ENCODE peak calls at places on chromosomes 5 and 9, in nine cellular contexts. One of them, this sample, is unnamed. For H3K4me1, the result is how much of the 10 kb centered on the place peaks cover.

GRCh38 chr5:1564824-1565736 is 41.3 kb upstream of the LPCAT1 start:
- DNase-seq in HCT116: no peak
- DNase-seq in thoracic aorta: no peak
- DNase-seq in CD8-positive, alpha-beta T cell: no peak
- DNase-seq in RWPE2: peak
- DNase-seq in sigmoid colon: no peak
- DNase-seq in Panc1: no peak
- DNase-seq in hepatocyte: no peak
- DNase-seq in psoas muscle: no peak
- DNase-seq in this sample: no peak

GRCh38 chr5:72818866-72819534 is 2.5 kb downstream of the TNPO1 start:
- DNase-seq in HCT116: peak
- DNase-seq in hepatocyte: peak
- DNase-seq in thoracic aorta: peak
- DNase-seq in RWPE2: no peak
- DNase-seq in psoas muscle: peak
- DNase-seq in CD8-positive, alpha-beta T cell: peak
- DNase-seq in sigmoid colon: peak
- DNase-seq in Panc1: no peak
- DNase-seq in this sample: no peak

GRCh38 chr5:127702913-127703575 is at the start of gene CCDC192:
- DNase-seq in Panc1: no peak
- DNase-seq in thoracic aorta: no peak
- DNase-seq in hepatocyte: no peak
- DNase-seq in CD8-positive, alpha-beta T cell: no peak
- DNase-seq in RWPE2: no peak
- DNase-seq in HCT116: no peak
- DNase-seq in psoas muscle: no peak
- DNase-seq in sigmoid colon: no peak
- DNase-seq in this sample: no peak

GRCh38 chr5:35954175-35954574 is 15.8 kb upstream of the CAPSL start:
- DNase-seq in thoracic aorta: no peak
- DNase-seq in sigmoid colon: no peak
- DNase-seq in hepatocyte: no peak
- DNase-seq in HCT116: no peak
- DNase-seq in psoas muscle: peak
- DNase-seq in Panc1: no peak
- DNase-seq in CD8-positive, alpha-beta T cell: peak
- DNase-seq in RWPE2: no peak
- DNase-seq in this sample: no peak

GRCh38 chr9:80410106-80410505 is 838.3 kb downstream of the TLE4 start:
- DNase-seq in sigmoid colon: peak
- DNase-seq in Panc1: no peak
- DNase-seq in thoracic aorta: no peak
- DNase-seq in CD8-positive, alpha-beta T cell: no peak
- DNase-seq in psoas muscle: no peak
- DNase-seq in RWPE2: no peak
- DNase-seq in HCT116: no peak
- DNase-seq in hepatocyte: peak
- DNase-seq in this sample: no peak

GRCh38 chr5:157233515-157233914 is 32.4 kb upstream of the CYFIP2 start:
- DNase-seq in psoas muscle: no peak
- DNase-seq in hepatocyte: no peak
- DNase-seq in thoracic aorta: no peak
- DNase-seq in RWPE2: no peak
- DNase-seq in HCT116: no peak
- DNase-seq in Panc1: no peak
- DNase-seq in sigmoid colon: no peak
- DNase-seq in CD8-positive, alpha-beta T cell: no peak
- DNase-seq in this sample: no peak

GRCh38 chr9:108743901-108744371 is 111.8 kb downstream of the ACTL7B start:
- DNase-seq in CD8-positive, alpha-beta T cell: no peak
- DNase-seq in sigmoid colon: no peak
- DNase-seq in RWPE2: no peak
- DNase-seq in HCT116: no peak
- DNase-seq in hepatocyte: peak
- DNase-seq in Panc1: no peak
- DNase-seq in psoas muscle: no peak
- DNase-seq in thoracic aorta: no peak
- DNase-seq in this sample: no peak

GRCh38 chr5:135095871-135096270 is 61.8 kb upstream of the PITX1 start:
- DNase-seq in hepatocyte: no peak
- DNase-seq in sigmoid colon: peak
- DNase-seq in HCT116: no peak
- DNase-seq in psoas muscle: no peak
- DNase-seq in thoracic aorta: no peak
- DNase-seq in RWPE2: no peak
- DNase-seq in CD8-positive, alpha-beta T cell: no peak
- DNase-seq in Panc1: no peak
- DNase-seq in this sample: no peak

GRCh38 chr9:122099271-122099869 is 6.3 kb upstream of the TTLL11 start:
- DNase-seq in RWPE2: no peak
- DNase-seq in CD8-positive, alpha-beta T cell: peak
- DNase-seq in sigmoid colon: peak
- DNase-seq in hepatocyte: peak
- DNase-seq in thoracic aorta: peak
- DNase-seq in psoas muscle: peak
- DNase-seq in HCT116: peak
- DNase-seq in Panc1: peak
- DNase-seq in this sample: peak

GRCh38 chr5:110900829-110901228 is 162.0 kb downstream of the SLC25A46 start:
- DNase-seq in psoas muscle: no peak
- DNase-seq in CD8-positive, alpha-beta T cell: no peak
- DNase-seq in Panc1: peak
- DNase-seq in hepatocyte: no peak
- DNase-seq in sigmoid colon: no peak
- DNase-seq in RWPE2: no peak
- DNase-seq in thoracic aorta: no peak
- DNase-seq in HCT116: no peak
- DNase-seq in this sample: no peak

GRCh38 chr5:103475629-103476240 is 86.9 kb downstream of the NUDT12 start:
- DNase-seq in psoas muscle: no peak
- DNase-seq in CD8-positive, alpha-beta T cell: no peak
- DNase-seq in hepatocyte: peak
- DNase-seq in Panc1: peak
- DNase-seq in HCT116: peak
- DNase-seq in thoracic aorta: no peak
- DNase-seq in RWPE2: no peak
- DNase-seq in sigmoid colon: no peak
- DNase-seq in this sample: no peak

GRCh38 chr9:16787724-16788123 is 82.7 kb downstream of the BNC2 start:
- DNase-seq in thoracic aorta: no peak
- DNase-seq in hepatocyte: no peak
- DNase-seq in Panc1: no peak
- DNase-seq in CD8-positive, alpha-beta T cell: no peak
- DNase-seq in RWPE2: no peak
- DNase-seq in psoas muscle: no peak
- DNase-seq in HCT116: no peak
- DNase-seq in sigmoid colon: no peak
- DNase-seq in this sample: no peak

GRCh38 chr5:140112685-140113179 is 1.2 kb upstream of the PURA start:
- DNase-seq in CD8-positive, alpha-beta T cell: no peak
- DNase-seq in thoracic aorta: no peak
- DNase-seq in RWPE2: no peak
- DNase-seq in HCT116: no peak
- DNase-seq in Panc1: no peak
- DNase-seq in psoas muscle: no peak
- DNase-seq in hepatocyte: no peak
- DNase-seq in sigmoid colon: no peak
- DNase-seq in this sample: no peak

GRCh38 chr5:68911840-68912690 is 181.7 kb upstream of the SLC30A5 start:
- DNase-seq in Panc1: no peak
- DNase-seq in RWPE2: no peak
- DNase-seq in CD8-positive, alpha-beta T cell: no peak
- DNase-seq in psoas muscle: peak
- DNase-seq in hepatocyte: peak
- DNase-seq in sigmoid colon: no peak
- DNase-seq in thoracic aorta: no peak
- DNase-seq in HCT116: no peak
- DNase-seq in this sample: no peak

GRCh38 chr5:43001748-43002147 is 38.4 kb downstream of the ANXA2R start:
- DNase-seq in CD8-positive, alpha-beta T cell: no peak
- DNase-seq in sigmoid colon: no peak
- DNase-seq in hepatocyte: no peak
- DNase-seq in Panc1: no peak
- DNase-seq in psoas muscle: no peak
- DNase-seq in HCT116: no peak
- DNase-seq in thoracic aorta: no peak
- DNase-seq in RWPE2: no peak
- DNase-seq in this sample: no peak

GRCh38 chr9:120768870-120769269 is 24.3 kb downstream of the FBXW2 start:
- DNase-seq in thoracic aorta: no peak
- DNase-seq in psoas muscle: no peak
- DNase-seq in sigmoid colon: no peak
- DNase-seq in hepatocyte: no peak
- DNase-seq in RWPE2: no peak
- DNase-seq in HCT116: no peak
- DNase-seq in Panc1: no peak
- DNase-seq in CD8-positive, alpha-beta T cell: no peak
- DNase-seq in this sample: no peak

GRCh38 chr9:78664370-78664769 is 367.4 kb downstream of the PSAT1 start:
- DNase-seq in thoracic aorta: no peak
- DNase-seq in RWPE2: no peak
- DNase-seq in CD8-positive, alpha-beta T cell: no peak
- DNase-seq in psoas muscle: no peak
- DNase-seq in sigmoid colon: no peak
- DNase-seq in Panc1: no peak
- DNase-seq in hepatocyte: no peak
- DNase-seq in HCT116: no peak
- DNase-seq in this sample: no peak

GRCh38 chr5:38060354-38060753 is 198.0 kb upstream of the EGFLAM start:
- DNase-seq in RWPE2: no peak
- DNase-seq in thoracic aorta: no peak
- DNase-seq in Panc1: no peak
- DNase-seq in CD8-positive, alpha-beta T cell: no peak
- DNase-seq in psoas muscle: no peak
- DNase-seq in hepatocyte: peak
- DNase-seq in HCT116: no peak
- DNase-seq in sigmoid colon: no peak
- DNase-seq in this sample: no peak

GRCh38 chr5:38059876-38060275 is 198.5 kb upstream of the EGFLAM start:
- DNase-seq in hepatocyte: no peak
- DNase-seq in Panc1: no peak
- DNase-seq in CD8-positive, alpha-beta T cell: no peak
- DNase-seq in psoas muscle: no peak
- DNase-seq in RWPE2: no peak
- DNase-seq in thoracic aorta: no peak
- DNase-seq in sigmoid colon: no peak
- DNase-seq in HCT116: no peak
- DNase-seq in this sample: no peak
- H3K27ac ChIP-seq in hepatocyte: peak
- H3K27ac ChIP-seq in Panc1: no peak
- H3K27ac ChIP-seq in CD8-positive, alpha-beta T cell: no peak
- H3K27ac ChIP-seq in psoas muscle: no peak
- H3K27ac ChIP-seq in RWPE2: no peak
- H3K27ac ChIP-seq in thoracic aorta: peak
- H3K27ac ChIP-seq in sigmoid colon: no peak
- H3K27ac ChIP-seq in HCT116: no peak
- H3K27ac ChIP-seq in this sample: no peak

DNA sequence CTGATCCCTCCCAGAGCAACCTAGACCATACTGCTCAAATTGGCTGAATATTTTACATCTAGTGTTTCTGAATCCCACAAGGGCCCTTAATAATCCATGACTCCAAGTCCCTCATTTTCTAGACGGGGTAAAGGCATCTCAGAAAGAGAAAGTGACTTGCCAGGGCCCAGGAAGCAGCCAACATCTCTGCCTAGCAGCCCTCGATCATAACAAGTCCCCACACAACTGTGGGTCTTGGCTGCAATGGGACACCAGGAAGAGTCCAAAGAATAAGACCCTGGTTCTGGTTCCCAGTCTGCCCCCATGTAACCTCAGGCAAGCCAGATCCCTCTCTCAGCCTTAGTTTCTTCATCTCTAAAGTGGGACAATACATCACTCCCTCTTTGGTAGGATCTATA is 6.3 kb downstream of the ANXA6 start:
- DNase-seq in RWPE2: no peak
- DNase-seq in thoracic aorta: no peak
- DNase-seq in Panc1: no peak
- DNase-seq in CD8-positive, alpha-beta T cell: no peak
- DNase-seq in psoas muscle: no peak
- DNase-seq in HCT116: no peak
- DNase-seq in sigmoid colon: no peak
- DNase-seq in hepatocyte: no peak
- DNase-seq in this sample: no peak
- H3K4me1 ChIP-seq in RWPE2: under half
- H3K4me1 ChIP-seq in thoracic aorta: half or more
- H3K4me1 ChIP-seq in Panc1: under half
- H3K4me1 ChIP-seq in CD8-positive, alpha-beta T cell: half or more
- H3K4me1 ChIP-seq in psoas muscle: half or more
- H3K4me1 ChIP-seq in HCT116: under half
- H3K4me1 ChIP-seq in sigmoid colon: half or more
- H3K4me1 ChIP-seq in hepatocyte: under half
- H3K4me1 ChIP-seq in this sample: half or more

GRCh38 chr5:150149618-150150017 is 6.0 kb downstream of the PDGFRB start:
- DNase-seq in RWPE2: no peak
- DNase-seq in CD8-positive, alpha-beta T cell: no peak
- DNase-seq in HCT116: no peak
- DNase-seq in psoas muscle: no peak
- DNase-seq in Panc1: no peak
- DNase-seq in hepatocyte: no peak
- DNase-seq in sigmoid colon: no peak
- DNase-seq in thoracic aorta: no peak
- DNase-seq in this sample: no peak
- H3K27ac ChIP-seq in RWPE2: no peak
- H3K27ac ChIP-seq in CD8-positive, alpha-beta T cell: no peak
- H3K27ac ChIP-seq in HCT116: no peak
- H3K27ac ChIP-seq in psoas muscle: peak
- H3K27ac ChIP-seq in Panc1: no peak
- H3K27ac ChIP-seq in hepatocyte: no peak
- H3K27ac ChIP-seq in sigmoid colon: peak
- H3K27ac ChIP-seq in thoracic aorta: peak
- H3K27ac ChIP-seq in this sample: no peak

GRCh38 chr5:119405444-119405843 is 46.9 kb upstream of the HSD17B4 start:
- DNase-seq in HCT116: no peak
- DNase-seq in sigmoid colon: no peak
- DNase-seq in RWPE2: no peak
- DNase-seq in psoas muscle: no peak
- DNase-seq in hepatocyte: no peak
- DNase-seq in thoracic aorta: no peak
- DNase-seq in Panc1: no peak
- DNase-seq in CD8-positive, alpha-beta T cell: no peak
- DNase-seq in this sample: no peak

GRCh38 chr5:119400248-119400647 is 44.4 kb downstream of the TNFAIP8 start:
- DNase-seq in psoas muscle: no peak
- DNase-seq in hepatocyte: peak
- DNase-seq in thoracic aorta: no peak
- DNase-seq in CD8-positive, alpha-beta T cell: no peak
- DNase-seq in Panc1: no peak
- DNase-seq in RWPE2: no peak
- DNase-seq in HCT116: no peak
- DNase-seq in sigmoid colon: no peak
- DNase-seq in this sample: no peak

GRCh38 chr5:119404033-119404432 is 48.2 kb downstream of the TNFAIP8 start:
- DNase-seq in Panc1: no peak
- DNase-seq in thoracic aorta: no peak
- DNase-seq in CD8-positive, alpha-beta T cell: no peak
- DNase-seq in HCT116: no peak
- DNase-seq in psoas muscle: no peak
- DNase-seq in sigmoid colon: no peak
- DNase-seq in hepatocyte: no peak
- DNase-seq in RWPE2: no peak
- DNase-seq in this sample: no peak

GRCh38 chr5:119402081-119402480 is 46.3 kb downstream of the TNFAIP8 start:
- DNase-seq in thoracic aorta: no peak
- DNase-seq in CD8-positive, alpha-beta T cell: no peak
- DNase-seq in HCT116: no peak
- DNase-seq in psoas muscle: no peak
- DNase-seq in sigmoid colon: no peak
- DNase-seq in hepatocyte: no peak
- DNase-seq in Panc1: no peak
- DNase-seq in RWPE2: no peak
- DNase-seq in this sample: no peak

GRCh38 chr5:119402555-119402954 is 46.7 kb downstream of the TNFAIP8 start:
- DNase-seq in hepatocyte: no peak
- DNase-seq in CD8-positive, alpha-beta T cell: no peak
- DNase-seq in sigmoid colon: no peak
- DNase-seq in psoas muscle: no peak
- DNase-seq in Panc1: no peak
- DNase-seq in thoracic aorta: no peak
- DNase-seq in RWPE2: no peak
- DNase-seq in HCT116: no peak
- DNase-seq in this sample: no peak
- H3K4me1 ChIP-seq in hepatocyte: under half
- H3K4me1 ChIP-seq in CD8-positive, alpha-beta T cell: under half
- H3K4me1 ChIP-seq in sigmoid colon: under half
- H3K4me1 ChIP-seq in psoas muscle: under half
- H3K4me1 ChIP-seq in Panc1: under half
- H3K4me1 ChIP-seq in thoracic aorta: under half
- H3K4me1 ChIP-seq in RWPE2: under half
- H3K4me1 ChIP-seq in HCT116: under half
- H3K4me1 ChIP-seq in this sample: under half